ENCODE peak calls at places on chromosomes 5 and 9, in four cellular contexts. B, F, H and W are unnamed samples.

GRCh38 chr9:42388846-42389245 is 205.4 kb downstream of the SPATA31A6 start:
- ATAC-seq in B (peak; percentile 2), F (no peak), H (peak; percentile 23), W (no peak)

GRCh38 chr5:37786855-37787254 is 53.0 kb downstream of the GDNF start:
- ATAC-seq in B (no peak), F (no peak), H (no peak), W (no peak)

GRCh38 chr5:31122998-31123950 is 70.2 kb upstream of the CDH6 start:
- ATAC-seq in B (no peak), F (no peak), H (no peak), W (no peak)

GRCh38 chr5:72178910-72179815 is 71.9 kb downstream of the MAP1B start:
- ATAC-seq in B (no peak), F (no peak), H (peak; percentile 48), W (peak; percentile 83)

GRCh38 chr5:3225201-3225960 is 370.3 kb upstream of the IRX1 start:
- ATAC-seq in B (no peak), F (no peak), H (no peak), W (no peak)

GRCh38 chr5:150567031-150567680 is 59.2 kb downstream of the NDST1 start:
- ATAC-seq in B (peak; percentile 71), F (no peak), H (peak; percentile 79), W (peak; percentile 82)

GRCh38 chr9:21119093-21119770 is 22.4 kb downstream of the IFNW1 start:
- ATAC-seq in B (no peak), F (peak; percentile 69), H (no peak), W (no peak)

GRCh38 chr9:91407580-91408275 is 15.9 kb downstream of the NFIL3 start:
- ATAC-seq in B (no peak), F (no peak), H (peak; percentile 77), W (no peak)

GRCh38 chr5:104344809-104345512 is 782.4 kb upstream of the NUDT12 start:
- ATAC-seq in B (no peak), F (no peak), H (no peak), W (no peak)

GRCh38 chr9:110179734-110180133 is 28.2 kb downstream of the C9orf152 start:
- ATAC-seq in B (no peak), F (no peak), H (no peak), W (no peak)

GRCh38 chr5:138753794-138754698 is 821 bp downstream of the CTNNA1 start:
- ATAC-seq in B (peak; percentile 82), F (peak; percentile 14), H (peak; percentile 60), W (peak; percentile 70)

GRCh38 chr9:115766495-115766894 is 387.1 kb upstream of the PAPPA start:
- ATAC-seq in B (no peak), F (no peak), H (no peak), W (no peak)

GRCh38 chr5:90866333-90866732 is 307.7 kb downstream of the ADGRV1 start:
- ATAC-seq in B (no peak), F (peak; percentile 67), H (no peak), W (no peak)

GRCh38 chr5:178547052-178547666 is 43.0 kb downstream of the COL23A1 start:
- ATAC-seq in B (no peak), F (no peak), H (no peak), W (no peak)

GRCh38 chr5:76715734-76716455 is at the start of gene F2R:
- ATAC-seq in B (peak; percentile 76), F (peak; percentile 82), H (peak; percentile 69), W (peak; percentile 71)

GRCh38 chr5:149150457-149150856 is 9.2 kb downstream of the ABLIM3 start:
- ATAC-seq in B (no peak), F (no peak), H (no peak), W (no peak)

GRCh38 chr5:137486707-137487106 is 12.4 kb downstream of the SPOCK1 start:
- ATAC-seq in B (no peak), F (no peak), H (no peak), W (peak; percentile 76)

GRCh38 chr5:176535101-176535654 is 2.0 kb downstream of the RNF44 start:
- ATAC-seq in B (no peak), F (peak; percentile 19), H (no peak), W (no peak)

GRCh38 chr9:104247899-104248460 is 153.9 kb downstream of the SMC2 start:
- ATAC-seq in B (no peak), F (no peak), H (no peak), W (no peak)

GRCh38 chr5:68542207-68542606 is 326.7 kb downstream of the PIK3R1 start:
- ATAC-seq in B (no peak), F (no peak), H (no peak), W (no peak)

GRCh38 chr5:81675420-81675819 is 75.5 kb downstream of the SSBP2 start:
- ATAC-seq in B (no peak), F (no peak), H (no peak), W (no peak)

GRCh38 chr9:81506941-81507864 is 182.1 kb downstream of the TLE1 start:
- ATAC-seq in B (no peak), F (no peak), H (no peak), W (no peak)

GRCh38 chr5:113212244-113212920 is 222.4 kb downstream of the TSSK1B start:
- ATAC-seq in B (no peak), F (no peak), H (no peak), W (no peak)

GRCh38 chr5:74468421-74468820 is 172.1 kb downstream of the ENC1 start:
- ATAC-seq in B (no peak), F (no peak), H (no peak), W (no peak)

GRCh38 chr9:69556707-69557106 is 115.5 kb downstream of the APBA1 start:
- ATAC-seq in B (no peak), F (no peak), H (no peak), W (no peak)

GRCh38 chr9:69554945-69555344 is 117.2 kb downstream of the APBA1 start:
- ATAC-seq in B (no peak), F (no peak), H (no peak), W (no peak)

DNA sequence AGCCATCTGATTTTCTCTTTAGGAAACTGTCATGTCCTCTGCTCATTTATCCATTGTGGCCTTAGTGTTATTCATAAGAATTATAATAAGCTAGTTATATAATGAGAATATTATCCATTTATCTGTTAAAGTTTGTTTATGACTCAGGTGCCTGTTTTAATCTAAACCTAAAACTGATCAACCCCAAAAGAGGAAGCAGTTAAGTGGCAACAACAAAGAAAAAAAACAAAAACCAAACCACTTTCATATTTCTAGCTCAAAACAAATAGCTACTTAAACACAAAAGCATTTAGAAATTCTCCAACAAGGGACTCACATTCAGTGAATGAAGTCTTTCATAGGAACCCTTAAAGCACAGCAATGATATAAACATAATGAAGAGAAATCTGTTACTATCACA is 116.4 kb downstream of the APBA1 start:
- ATAC-seq in B (no peak), F (no peak), H (no peak), W (no peak)
- H3K27me3 ChIP-seq in B (no peaks in the 10 kb centered on the region), F (no peaks in the 10 kb centered on the region), H (no peaks in the 10 kb centered on the region), W (no peaks in the 10 kb centered on the region)

DNA sequence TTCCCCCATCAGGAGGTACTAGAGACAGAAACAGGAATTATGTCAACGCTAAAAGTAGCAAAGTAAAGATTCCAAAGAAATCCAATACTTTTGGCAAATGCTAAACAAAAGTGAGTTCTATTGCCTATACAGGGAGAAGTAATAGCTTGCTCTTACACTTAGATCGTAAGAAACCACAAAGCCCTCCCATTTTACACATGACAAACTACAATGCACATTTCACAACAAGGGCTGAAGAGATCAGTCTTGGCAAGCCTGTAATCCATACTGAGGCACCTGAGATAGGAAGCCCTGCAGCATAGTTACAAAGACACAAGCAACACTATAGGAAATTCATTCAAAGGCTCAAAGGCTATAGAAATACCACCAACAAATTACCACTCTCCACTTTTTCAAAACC is 7.7 kb downstream of the HNRNPK start:
- ATAC-seq in B (no peak), F (peak; percentile 40), H (no peak), W (no peak)
- TF ChIP-seq POLR2A in B (no peak), F (no peak), H (no peak), W (no peak)

DNA sequence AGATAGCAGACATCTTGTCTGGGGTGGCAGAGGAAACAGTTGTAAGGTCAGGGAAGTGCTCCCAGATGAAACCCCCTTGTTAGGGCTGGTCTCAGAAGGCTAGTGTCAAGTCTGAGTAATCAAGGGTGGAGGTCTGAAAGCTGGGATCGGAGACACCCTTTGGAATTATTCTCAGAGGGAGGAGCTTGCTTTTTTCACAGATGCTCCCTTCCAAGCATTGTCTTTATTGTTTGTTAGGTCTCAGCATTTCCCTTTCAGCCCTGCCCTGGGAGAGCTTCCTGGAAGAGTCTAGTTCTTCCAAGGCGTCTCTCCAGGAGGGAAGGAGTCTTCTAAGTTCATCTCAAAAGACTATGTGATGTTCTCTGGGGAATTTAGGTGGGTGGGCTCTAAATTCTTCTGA is 3.2 kb downstream of the TEK start:
- ATAC-seq in B (peak; percentile 62), F (no peak), H (peak; percentile 54), W (peak; percentile 34)
- H3K27me3 ChIP-seq in B (no peaks in the 10 kb centered on the region), F (no peaks in the 10 kb centered on the region), H (no peaks in the 10 kb centered on the region), W (no peaks in the 10 kb centered on the region)

DNA sequence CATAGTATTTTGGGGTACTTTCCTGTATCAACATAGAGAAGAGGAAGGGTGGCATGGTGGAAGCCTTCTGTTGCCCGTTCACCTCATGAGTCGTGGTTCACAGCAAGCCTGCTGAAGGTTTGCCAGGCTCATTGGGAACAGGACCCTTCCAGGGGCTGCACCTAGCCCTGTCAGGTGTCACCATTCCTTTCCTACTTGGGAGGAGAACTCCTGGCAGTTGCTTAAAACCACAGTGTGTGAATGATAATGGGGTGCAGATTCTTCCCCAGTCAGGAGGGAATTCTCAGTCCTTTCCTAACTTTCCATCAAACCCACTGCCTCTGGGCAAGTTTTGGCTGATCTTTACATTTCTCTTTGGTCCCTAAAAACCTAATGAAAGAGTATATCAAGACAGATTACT is 99.4 kb upstream of the CTNND2 start:
- ATAC-seq in B (no peak), F (no peak), H (no peak), W (no peak)
- TF ChIP-seq POLR2A in B (no peak), F (no peak), H (no peak), W (no peak)

DNA sequence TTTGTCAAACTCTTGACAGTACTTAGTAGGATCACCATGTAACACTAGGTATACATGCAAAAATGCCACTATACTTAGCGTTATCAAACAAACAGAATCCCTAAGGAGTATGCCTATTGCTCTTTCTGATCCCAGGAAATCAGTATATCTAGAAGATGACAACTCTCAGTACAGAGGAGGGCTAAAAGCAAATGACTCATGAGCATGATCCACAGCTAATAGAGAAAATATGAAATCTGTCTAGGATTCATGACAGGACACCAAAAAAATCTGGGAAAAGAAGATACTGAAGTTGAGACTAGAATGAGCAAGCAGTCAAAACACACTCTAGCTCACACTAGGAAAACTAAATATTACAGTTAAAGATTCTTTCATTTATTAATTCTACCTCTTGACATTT is 89.2 kb downstream of the RAPGEF6 start:
- ATAC-seq in B (no peak), F (no peak), H (no peak), W (no peak)
- H3K27me3 ChIP-seq in B (no peaks in the 10 kb centered on the region), F (no peaks in the 10 kb centered on the region), H (no peaks in the 10 kb centered on the region), W (no peaks in the 10 kb centered on the region)